ENCODE peak calls at places on chromosome 5, in six cellular contexts. W is H1, U is GM12891, M is K562, X is HepG2, Y is GM12878. K is an unnamed sample.

GRCh38 chr5:85049020-85049419 is 664.3 kb upstream of the EDIL3 start:
- DNase-seq in W (peak; percentile 52), U (no peak), Y (no peak), M (no peak), X (peak; percentile 4), K (no peak)

GRCh38 chr5:145130996-145131395 is 704.1 kb downstream of the PRELID2 start:
- DNase-seq in Y (no peak), M (no peak), X (no peak), U (no peak), W (no peak), K (no peak)

GRCh38 chr5:169728-170094 is 21.6 kb upstream of the LRRC14B start:
- DNase-seq in W (no peak), U (no peak), M (no peak), Y (no peak), X (no peak), K (peak; percentile 19)

GRCh38 chr5:33854733-33855151 is 37.0 kb downstream of the ADAMTS12 start:
- DNase-seq in Y (no peak), M (no peak), W (no peak), X (peak; percentile 55), U (no peak), K (no peak)

GRCh38 chr5:7902201-7902600 is 33.3 kb downstream of the MTRR start:
- DNase-seq in Y (no peak), U (no peak), X (no peak), W (no peak), M (no peak), K (no peak)

GRCh38 chr5:169265888-169266287 is 35.1 kb downstream of the SLIT3 start:
- DNase-seq in M (peak; percentile 14), X (no peak), W (no peak), U (no peak), Y (no peak), K (no peak)

GRCh38 chr5:123035320-123035949 is 1.1 kb downstream of the PPIC start:
- DNase-seq in W (peak; percentile 66), U (peak; percentile 35), Y (no peak), X (peak; percentile 6), M (peak; percentile 27), K (no peak)

GRCh38 chr5:28249771-28250415 is 1211.5 kb upstream of the CDH9 start:
- DNase-seq in W (no peak), U (no peak), Y (no peak), X (no peak), M (no peak), K (no peak)

GRCh38 chr5:5481633-5482032 is 59.2 kb downstream of the ICE1 start:
- DNase-seq in M (no peak), Y (no peak), U (no peak), X (no peak), W (no peak), K (no peak)

GRCh38 chr5:156367602-156368001 is 40.6 kb downstream of the SGCD start:
- DNase-seq in U (no peak), Y (no peak), M (no peak), W (no peak), X (peak; percentile 2), K (no peak)

GRCh38 chr5:146365618-146366017 is 27.0 kb downstream of the POU4F3 start:
- DNase-seq in Y (no peak), W (no peak), M (no peak), U (no peak), X (no peak), K (no peak)

GRCh38 chr5:72383280-72384205 is 63.4 kb downstream of the PTCD2 start:
- DNase-seq in M (no peak), W (no peak), Y (no peak), U (no peak), X (no peak), K (no peak)

GRCh38 chr5:156834916-156835315 is 15.2 kb upstream of the PPP1R2B start:
- DNase-seq in M (no peak), X (no peak), W (no peak), Y (no peak), U (no peak), K (no peak)

GRCh38 chr5:31196309-31196708 is 2.8 kb downstream of the CDH6 start:
- DNase-seq in W (no peak), X (peak; percentile 9), Y (no peak), M (no peak), U (no peak), K (no peak)

GRCh38 chr5:180646289-180646962 is 3.0 kb downstream of the FLT4 start:
- DNase-seq in W (peak; percentile 43), X (no peak), U (no peak), M (no peak), Y (no peak), K (no peak)

GRCh38 chr5:33513786-33514185 is 73.0 kb downstream of the TARS1 start:
- DNase-seq in U (no peak), W (no peak), Y (no peak), M (no peak), X (no peak), K (no peak)

GRCh38 chr5:151107738-151108520 is 27.1 kb upstream of the TNIP1 start:
- DNase-seq in M (no peak), W (no peak), X (no peak), U (no peak), Y (no peak), K (no peak)

GRCh38 chr5:79436224-79436623 is 77.7 kb downstream of the HOMER1 start:
- DNase-seq in Y (no peak), W (no peak), X (peak; percentile 84), U (no peak), M (no peak), K (no peak)

GRCh38 chr5:109682383-109682782 is 7.3 kb upstream of the MAN2A1 start:
- DNase-seq in X (no peak), W (no peak), U (no peak), M (no peak), Y (no peak), K (no peak)

DNA sequence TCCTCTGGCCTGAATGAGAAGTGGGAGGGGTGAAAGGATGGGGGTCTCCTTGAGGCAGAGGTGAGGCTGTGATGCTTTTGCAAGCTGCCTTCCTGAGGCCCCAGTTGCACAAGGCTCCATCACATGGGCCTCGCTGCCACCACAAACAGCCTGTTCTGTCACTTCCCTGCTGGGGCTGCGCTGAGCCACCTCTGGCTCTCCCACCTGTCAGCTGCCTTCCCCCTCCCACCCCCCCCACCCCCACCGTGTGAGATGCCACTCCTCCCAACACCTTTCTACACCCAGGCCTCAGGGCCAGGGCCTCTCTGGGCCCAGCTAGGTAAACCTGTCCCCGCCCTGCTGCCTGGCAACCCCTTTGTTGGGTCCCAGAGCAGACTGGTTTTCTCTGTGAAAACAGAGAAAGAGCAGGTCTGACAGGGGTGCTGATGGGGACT is 4.5 kb upstream of the PDLIM4 start:
- DNase-seq in X (no peak), M (no peak), W (no peak), Y (no peak), U (no peak), K (no peak)
- TF ChIP-seq POLR2AphosphoS5 in X (no peak), M (no peak), W (no peak), Y (no peak), U (no peak), K (no peak)

GRCh38 chr5:135189024-135189423 is 155.0 kb upstream of the PITX1 start:
- DNase-seq in Y (no peak), U (no peak), X (no peak), M (no peak), W (no peak), K (no peak)

GRCh38 chr5:135190345-135191083 is 156.5 kb upstream of the PITX1 start:
- DNase-seq in Y (no peak), M (no peak), X (no peak), U (no peak), W (peak; percentile 49), K (no peak)

GRCh38 chr5:135192351-135192750 is 158.3 kb upstream of the PITX1 start:
- DNase-seq in X (no peak), M (peak; percentile 83), W (peak; percentile 16), Y (no peak), U (no peak), K (no peak)

GRCh38 chr5:135193213-135194125 is 159.4 kb upstream of the PITX1 start:
- DNase-seq in Y (no peak), W (peak; percentile 33), M (peak; percentile 52), X (no peak), U (no peak), K (no peak)

DNA sequence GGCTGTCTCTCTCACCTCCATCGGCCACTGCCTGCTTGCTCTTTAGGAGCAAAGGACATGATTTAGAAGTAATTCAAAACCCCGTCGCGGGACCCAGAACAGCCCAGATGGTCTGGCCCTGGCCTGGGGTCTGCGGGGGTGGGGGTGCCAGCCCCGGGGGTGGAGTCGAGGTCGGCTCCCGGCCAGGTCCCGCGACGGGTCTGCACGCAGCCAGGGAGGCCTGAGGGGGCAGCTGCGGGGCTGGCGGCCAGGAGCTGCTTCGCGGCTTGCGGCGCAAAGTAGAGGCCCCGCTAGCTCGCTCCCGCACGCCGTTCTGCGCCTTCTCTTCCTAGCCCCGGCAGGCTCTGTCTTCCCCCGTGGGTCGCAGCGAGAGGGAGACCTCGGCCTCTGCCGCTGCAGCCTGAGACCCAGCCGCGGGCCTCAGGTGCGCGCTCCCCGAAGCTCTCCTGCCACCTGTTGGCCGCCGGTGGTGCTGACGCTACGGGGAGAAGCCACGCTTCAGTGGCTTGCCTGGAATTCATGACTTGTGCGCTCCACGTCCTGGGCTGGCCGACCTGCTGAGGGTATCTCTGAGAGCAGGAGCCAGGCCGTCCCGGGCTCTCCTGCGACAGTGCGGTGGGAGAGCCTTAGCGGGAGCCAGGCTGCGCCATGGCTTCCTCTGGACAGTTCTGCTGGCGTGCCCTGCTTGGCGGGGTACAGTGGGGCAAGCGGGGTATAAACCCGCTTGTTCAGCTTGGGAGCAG is 157.2 kb upstream of the PITX1 start:
- DNase-seq in Y (no peak), W (peak; percentile 92), M (peak; percentile 71), U (peak; percentile 77), X (peak; percentile 68), K (peak; percentile 72)
- TF ChIP-seq POLR2A in Y (no peak), W (no peak), M (peak; percentile 31), U (no peak), X (no peak), K (no peak)

DNA sequence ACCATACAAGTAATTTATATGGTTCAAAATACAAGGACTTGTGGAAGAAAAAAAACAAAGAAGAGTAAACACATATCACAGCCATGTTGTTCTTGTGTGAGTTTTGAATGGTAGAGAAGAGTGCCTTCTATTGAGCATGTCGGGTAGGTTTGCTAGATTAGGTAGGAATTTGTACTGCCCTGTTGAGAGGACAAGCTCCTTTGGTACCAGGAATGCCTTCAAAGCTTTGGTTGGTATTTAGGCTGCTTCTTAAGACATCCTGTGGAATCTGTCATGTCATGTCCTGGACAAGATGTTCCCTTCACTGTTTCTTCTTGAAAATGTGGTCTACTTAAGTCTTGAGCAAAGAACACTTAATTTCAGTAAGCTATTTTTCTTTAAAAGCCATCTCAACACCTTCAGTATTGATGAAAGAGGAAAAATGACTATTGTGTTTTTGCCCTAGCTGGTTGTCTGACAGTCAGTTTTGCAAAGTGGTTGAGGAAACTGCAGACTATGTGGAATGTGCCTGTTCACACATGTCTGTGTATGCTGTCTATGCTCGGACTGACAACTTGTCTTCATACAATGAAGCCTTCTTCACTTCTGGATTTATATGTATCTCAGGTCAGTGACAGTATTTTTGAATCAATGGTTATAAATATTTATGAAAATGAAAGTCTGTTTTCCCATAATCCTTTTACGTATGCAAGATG is 296.8 kb downstream of the ADGRV1 start:
- DNase-seq in M (no peak), W (no peak), Y (no peak), U (no peak), X (no peak), K (no peak)
- TF ChIP-seq TAF1 in M (no peak), W (no peak), Y (no peak), U (no peak), X (no peak), K (no peak)

GRCh38 chr5:154302181-154302580 is 111.6 kb downstream of the GALNT10 start:
- DNase-seq in X (no peak), Y (no peak), M (no peak), W (peak; percentile 38), U (no peak), K (no peak)
- TF ChIP-seq POLR2AphosphoS5 in X (no peak), Y (no peak), M (no peak), W (no peak), U (no peak), K (no peak)

K was measured in GM12892.